ENCODE peak calls at places on chromosomes 2 and 18, in seven cellular contexts. U is psoas muscle, D is A549, W is cardiac muscle cell, J is upper lobe of right lung, X is breast epithelium, C is HepG2. R is an unnamed sample. For H3K4me1, the result is how much of the 10 kb centered on the place peaks cover.

GRCh38 chr2:228675042-228675441 is 493.6 kb upstream of the SPHKAP start:
- DNase-seq in U (no peak), D (no peak), W (no peak), J (no peak), X (no peak), C (no peak), R (no peak)

GRCh38 chr2:42368817-42369550 is 8.0 kb upstream of the COX7A2L start:
- DNase-seq in U (no peak), D (peak), W (no peak), J (no peak), X (no peak), C (no peak), R (peak)

GRCh38 chr2:169480079-169480465 is 778 bp downstream of the BBS5 start:
- DNase-seq in U (no peak), D (no peak), W (no peak), J (no peak), X (no peak), C (no peak), R (no peak)

GRCh38 chr2:94881070-94881469 is 9.8 kb downstream of the TEKT4 start:
- DNase-seq in U (no peak), D (no peak), W (no peak), J (no peak), X (no peak), C (no peak), R (no peak)

GRCh38 chr2:127024769-127025356 is 82.1 kb downstream of the BIN1 start:
- DNase-seq in U (no peak), D (peak), W (peak), J (peak), X (no peak), C (no peak), R (peak)

GRCh38 chr2:113198790-113199612 is 25.2 kb downstream of the PSD4 start:
- DNase-seq in U (peak), D (peak), W (peak), J (peak), X (peak), C (peak), R (peak)

GRCh38 chr2:224055101-224055500 is 16.0 kb upstream of the SERPINE2 start:
- DNase-seq in U (no peak), D (no peak), W (no peak), J (no peak), X (no peak), C (no peak), R (no peak)

GRCh38 chr2:69366-70344 is 23.4 kb upstream of the FAM110C start:
- DNase-seq in U (no peak), D (peak), W (no peak), J (no peak), X (no peak), C (peak), R (no peak)

GRCh38 chr2:52879561-52879960 is 888.0 kb upstream of the CHAC2 start:
- DNase-seq in U (no peak), D (peak), W (no peak), J (no peak), X (no peak), C (no peak), R (no peak)

GRCh38 chr2:178865537-178865936 is 58.3 kb upstream of the TTN start:
- DNase-seq in U (no peak), D (no peak), W (peak), J (no peak), X (no peak), C (no peak), R (no peak)

GRCh38 chr2:214796901-214797300 is 12.6 kb downstream of the BARD1 start:
- DNase-seq in U (no peak), D (no peak), W (no peak), J (no peak), X (no peak), C (no peak), R (no peak)

GRCh38 chr2:233705911-233706506 is 6.7 kb upstream of the UGT1A5 start:
- DNase-seq in U (peak), D (peak), W (no peak), J (peak), X (peak), C (no peak), R (no peak)

GRCh38 chr18:26722582-26722931 is 142.9 kb downstream of the AQP4 start:
- DNase-seq in U (no peak), D (no peak), W (no peak), J (no peak), X (no peak), C (no peak), R (no peak)

GRCh38 chr2:27559228-27559627 is 23.6 kb upstream of the ZNF512 start:
- DNase-seq in U (no peak), D (no peak), W (no peak), J (no peak), X (no peak), C (no peak), R (no peak)

DNA sequence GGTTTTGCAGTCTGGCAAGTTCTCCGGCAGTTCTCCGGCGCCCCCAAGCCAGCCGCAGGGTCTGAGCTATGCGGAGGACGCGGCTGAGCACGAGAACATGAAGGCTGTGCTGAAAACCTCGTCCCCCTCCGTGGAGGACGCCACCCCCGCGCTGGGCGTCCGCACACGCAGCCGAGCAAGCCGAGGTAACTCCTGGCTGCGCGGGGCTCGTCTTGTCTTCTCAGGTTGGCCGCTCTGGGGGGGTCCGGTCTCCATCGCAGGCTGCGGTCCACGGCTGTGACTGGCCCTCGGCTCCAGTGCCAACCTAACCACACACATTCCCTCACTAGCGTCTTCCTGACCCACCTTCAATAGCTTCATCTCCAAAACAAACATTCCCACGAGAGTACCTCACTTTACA is 68.2 kb downstream of the TPGS2 start:
- DNase-seq in U (no peak), D (no peak), W (no peak), J (peak), X (no peak), C (no peak), R (no peak)
- H3K4me1 ChIP-seq in U (under half), D (under half), W (under half), J (under half), X (under half), C (under half), R (under half)

GRCh38 chr2:226777611-226778010 is 22.0 kb downstream of the IRS1 start:
- DNase-seq in U (no peak), D (no peak), W (no peak), J (no peak), X (no peak), C (no peak), R (no peak)

GRCh38 chr2:226782092-226782713 is 17.4 kb downstream of the IRS1 start:
- DNase-seq in U (no peak), D (no peak), W (no peak), J (no peak), X (no peak), C (no peak), R (no peak)

GRCh38 chr2:226776104-226776503 is 23.5 kb downstream of the IRS1 start:
- DNase-seq in U (no peak), D (no peak), W (no peak), J (no peak), X (no peak), C (no peak), R (no peak)

GRCh38 chr2:226783885-226784284 is 15.7 kb downstream of the IRS1 start:
- DNase-seq in U (no peak), D (no peak), W (no peak), J (no peak), X (no peak), C (no peak), R (no peak)

DNA sequence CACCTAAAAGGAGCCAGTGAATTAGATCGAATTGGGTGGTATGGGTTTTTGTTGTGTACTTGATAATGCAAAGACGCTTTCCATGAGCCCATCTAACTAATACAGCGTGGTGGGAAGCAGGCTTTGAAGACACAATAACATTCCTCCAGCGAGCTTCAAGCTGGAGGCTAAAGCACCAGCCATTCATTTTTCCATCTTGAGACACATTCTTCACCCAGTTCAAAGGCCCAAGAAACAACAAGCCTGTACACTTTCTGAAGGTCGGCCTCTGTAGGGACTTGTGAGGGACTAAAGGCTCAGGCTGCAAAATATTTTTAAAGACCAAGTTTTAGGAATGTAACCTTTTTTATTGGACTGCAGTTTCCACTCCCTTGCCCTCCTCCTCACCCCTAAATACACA is 18.1 kb downstream of the IRS1 start:
- DNase-seq in U (no peak), D (no peak), W (no peak), J (no peak), X (peak), C (no peak), R (no peak)
- H3K4me1 ChIP-seq in U (under half), D (under half), W (under half), J (under half), X (under half), C (under half), R (under half)

GRCh38 chr2:197300139-197300538 is 10.4 kb downstream of the ANKRD44 start:
- DNase-seq in U (no peak), D (no peak), W (no peak), J (no peak), X (no peak), C (no peak), R (no peak)
- H3K4me1 ChIP-seq in U (under half), D (under half), W (under half), J (under half), X (under half), C (under half), R (under half)

DNA sequence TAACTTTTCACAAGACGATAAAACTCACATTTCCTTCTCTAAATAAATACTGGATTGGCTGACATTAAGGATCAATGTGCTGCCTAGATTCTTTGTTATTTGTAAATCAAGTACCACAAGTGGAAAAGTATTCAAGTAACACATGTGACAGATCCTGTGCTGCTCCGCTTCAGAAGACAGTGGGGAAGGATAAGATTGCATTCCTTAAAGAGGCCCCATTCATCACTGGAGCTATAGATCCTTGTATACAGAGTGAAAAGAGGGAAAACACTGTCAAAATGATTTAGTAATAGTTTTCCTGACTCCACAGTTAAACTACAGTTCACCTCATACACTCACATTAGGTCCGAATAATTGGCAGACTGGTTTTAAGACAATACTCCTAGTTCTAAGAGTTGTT is 108.0 kb upstream of the CSRNP3 start:
- DNase-seq in U (no peak), D (no peak), W (no peak), J (no peak), X (no peak), C (no peak), R (no peak)
- H3K4me1 ChIP-seq in U (under half), D (under half), W (under half), J (under half), X (under half), C (under half), R (under half)

GRCh38 chr2:20487030-20487391 is 40.1 kb downstream of the RHOB start:
- DNase-seq in U (no peak), D (no peak), W (no peak), J (no peak), X (peak), C (no peak), R (no peak)
- H3K4me1 ChIP-seq in U (under half), D (under half), W (under half), J (under half), X (under half), C (half or more), R (under half)

GRCh38 chr2:203693242-203693879 is 13.1 kb upstream of the CD28 start:
- DNase-seq in U (no peak), D (no peak), W (no peak), J (no peak), X (no peak), C (no peak), R (no peak)

GRCh38 chr2:203691149-203691548 is 15.3 kb upstream of the CD28 start:
- DNase-seq in U (no peak), D (no peak), W (no peak), J (no peak), X (no peak), C (peak), R (no peak)

GRCh38 chr2:203690110-203691047 is 16.1 kb upstream of the CD28 start:
- DNase-seq in U (no peak), D (no peak), W (no peak), J (no peak), X (no peak), C (no peak), R (no peak)

GRCh38 chr2:203694186-203694585 is 12.3 kb upstream of the CD28 start:
- DNase-seq in U (no peak), D (no peak), W (no peak), J (no peak), X (no peak), C (no peak), R (no peak)

DNA sequence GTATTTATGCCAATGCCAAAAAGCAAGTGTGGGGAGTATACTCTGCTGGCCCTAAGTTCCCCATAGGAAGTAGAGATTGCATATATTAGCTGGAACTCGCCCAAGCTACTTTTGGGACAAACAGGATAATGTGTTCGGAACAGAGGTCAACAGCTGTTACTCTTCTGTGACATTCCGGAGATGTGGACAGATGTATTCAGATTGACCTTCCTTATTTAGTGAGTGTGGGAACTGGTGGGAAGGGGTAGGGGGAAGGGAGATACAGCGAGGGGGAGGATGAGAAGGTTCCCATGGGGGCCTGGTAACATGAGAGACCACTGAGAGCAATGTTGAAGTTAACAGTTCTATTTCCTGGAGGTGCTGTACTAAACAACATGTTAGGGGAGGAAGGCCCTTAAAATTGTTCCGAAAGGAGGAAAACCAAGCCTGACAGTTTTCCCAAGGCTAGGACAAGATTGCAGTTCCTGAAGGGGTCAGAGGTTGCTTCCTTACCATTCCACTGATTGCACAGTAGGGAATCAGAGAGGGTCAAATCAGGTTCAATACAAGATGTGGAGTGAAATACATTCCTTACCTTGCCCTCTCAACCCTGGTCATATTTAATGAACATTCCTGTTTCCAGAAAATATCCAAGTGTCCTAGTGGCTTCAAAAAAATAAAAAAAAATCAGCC is 14.3 kb upstream of the CD28 start:
- DNase-seq in U (no peak), D (no peak), W (no peak), J (no peak), X (no peak), C (peak), R (no peak)
- H3K4me1 ChIP-seq in U (under half), D (under half), W (under half), J (under half), X (under half), C (half or more), R (under half)

GRCh38 chr2:8540552-8541055 is 141.3 kb upstream of the ID2 start:
- DNase-seq in U (no peak), D (no peak), W (no peak), J (no peak), X (no peak), C (no peak), R (no peak)

GRCh38 chr2:8541636-8542035 is 140.2 kb upstream of the ID2 start:
- DNase-seq in U (no peak), D (no peak), W (no peak), J (no peak), X (no peak), C (no peak), R (no peak)

GRCh38 chr2:8542381-8543064 is 139.3 kb upstream of the ID2 start:
- DNase-seq in U (no peak), D (no peak), W (no peak), J (no peak), X (no peak), C (no peak), R (peak)

GRCh38 chr2:8539743-8540551 is 141.9 kb upstream of the ID2 start:
- DNase-seq in U (no peak), D (no peak), W (no peak), J (no peak), X (peak), C (no peak), R (peak)

GRCh38 chr2:8541223-8541622 is 140.6 kb upstream of the ID2 start:
- DNase-seq in U (no peak), D (no peak), W (no peak), J (no peak), X (no peak), C (no peak), R (peak)
- H3K4me1 ChIP-seq in U (under half), D (under half), W (half or more), J (half or more), X (under half), C (under half), R (under half)

GRCh38 chr2:59490994-59491393 is 1062.5 kb downstream of the BCL11A start:
- DNase-seq in U (no peak), D (no peak), W (no peak), J (no peak), X (no peak), C (no peak), R (no peak)
- H3K4me1 ChIP-seq in U (under half), D (under half), W (under half), J (under half), X (under half), C (under half), R (under half)

R was measured in right cardiac atrium.